ENCODE peak calls at places on chromosomes 5 and 9, in six cellular contexts. One of them, this sample, is unnamed.

GRCh38 chr9:124354364-124355031 is 60.7 kb downstream of the PSMB7 start:
- DNase-seq in IMR-90: no peak
- DNase-seq in mesenchymal stem cell: no peak
- DNase-seq in mesendoderm: no peak
- DNase-seq in neuronal stem cell: no peak
- DNase-seq in H1: no peak
- DNase-seq in this sample: no peak

GRCh38 chr5:173581408-173582197 is 34.8 kb downstream of the BOD1 start:
- DNase-seq in H1: peak; percentile 96
- DNase-seq in mesendoderm: peak; percentile 72
- DNase-seq in IMR-90: peak; percentile 27
- DNase-seq in mesenchymal stem cell: peak; percentile 55
- DNase-seq in neuronal stem cell: peak; percentile 64
- DNase-seq in this sample: peak; percentile 67

GRCh38 chr5:72244862-72245371 is 75.1 kb downstream of the MRPS27 start:
- DNase-seq in neuronal stem cell: no peak
- DNase-seq in H1: no peak
- DNase-seq in mesenchymal stem cell: peak; percentile 65
- DNase-seq in IMR-90: peak; percentile 61
- DNase-seq in mesendoderm: peak; percentile 81
- DNase-seq in this sample: peak; percentile 26

GRCh38 chr5:169710675-169711074 is 73.6 kb downstream of the DOCK2 start:
- DNase-seq in mesendoderm: no peak
- DNase-seq in neuronal stem cell: no peak
- DNase-seq in IMR-90: no peak
- DNase-seq in H1: no peak
- DNase-seq in mesenchymal stem cell: no peak
- DNase-seq in this sample: no peak

GRCh38 chr9:126612329-126612812 is 1.4 kb upstream of the LMX1B start:
- DNase-seq in mesendoderm: no peak
- DNase-seq in mesenchymal stem cell: no peak
- DNase-seq in H1: peak; percentile 63
- DNase-seq in neuronal stem cell: no peak
- DNase-seq in IMR-90: no peak
- DNase-seq in this sample: no peak

GRCh38 chr9:76198336-76198735 is 195.9 kb downstream of the RFK start:
- DNase-seq in mesendoderm: no peak
- DNase-seq in IMR-90: peak; percentile 47
- DNase-seq in neuronal stem cell: no peak
- DNase-seq in mesenchymal stem cell: no peak
- DNase-seq in H1: no peak
- DNase-seq in this sample: no peak

GRCh38 chr9:133779081-133779480 is 40.9 kb upstream of the SARDH start:
- DNase-seq in IMR-90: no peak
- DNase-seq in H1: no peak
- DNase-seq in neuronal stem cell: no peak
- DNase-seq in mesendoderm: no peak
- DNase-seq in mesenchymal stem cell: no peak
- DNase-seq in this sample: no peak

GRCh38 chr5:16992444-16992843 is 56.4 kb upstream of the MYO10 start:
- DNase-seq in H1: no peak
- DNase-seq in IMR-90: no peak
- DNase-seq in mesendoderm: no peak
- DNase-seq in mesenchymal stem cell: no peak
- DNase-seq in neuronal stem cell: no peak
- DNase-seq in this sample: no peak

GRCh38 chr5:1050449-1051365 is 42.1 kb downstream of the NKD2 start:
- DNase-seq in IMR-90: no peak
- DNase-seq in H1: no peak
- DNase-seq in mesenchymal stem cell: no peak
- DNase-seq in neuronal stem cell: no peak
- DNase-seq in mesendoderm: no peak
- DNase-seq in this sample: no peak

GRCh38 chr9:113509463-113509862 is 45.9 kb downstream of the RGS3 start:
- DNase-seq in mesenchymal stem cell: peak; percentile 29
- DNase-seq in IMR-90: peak; percentile 83
- DNase-seq in H1: no peak
- DNase-seq in mesendoderm: no peak
- DNase-seq in neuronal stem cell: no peak
- DNase-seq in this sample: no peak

GRCh38 chr5:153084476-153084875 is 406.0 kb upstream of the GRIA1 start:
- DNase-seq in IMR-90: no peak
- DNase-seq in mesenchymal stem cell: no peak
- DNase-seq in neuronal stem cell: no peak
- DNase-seq in H1: no peak
- DNase-seq in mesendoderm: no peak
- DNase-seq in this sample: peak; percentile 55

GRCh38 chr5:24816206-24816605 is 171.4 kb upstream of the CDH10 start:
- DNase-seq in H1: no peak
- DNase-seq in IMR-90: no peak
- DNase-seq in mesendoderm: no peak
- DNase-seq in mesenchymal stem cell: no peak
- DNase-seq in neuronal stem cell: no peak
- DNase-seq in this sample: no peak

GRCh38 chr5:103218164-103218563 is 40.4 kb upstream of the MACIR start:
- DNase-seq in mesendoderm: no peak
- DNase-seq in IMR-90: peak; percentile 87
- DNase-seq in mesenchymal stem cell: peak; percentile 82
- DNase-seq in neuronal stem cell: no peak
- DNase-seq in H1: no peak
- DNase-seq in this sample: peak; percentile 90

GRCh38 chr9:105318729-105319513 is 74.5 kb downstream of the SLC44A1 start:
- DNase-seq in neuronal stem cell: no peak
- DNase-seq in mesendoderm: no peak
- DNase-seq in IMR-90: no peak
- DNase-seq in mesenchymal stem cell: no peak
- DNase-seq in H1: no peak
- DNase-seq in this sample: no peak

GRCh38 chr9:38251036-38251335 is 141.5 kb upstream of the ALDH1B1 start:
- DNase-seq in neuronal stem cell: no peak
- DNase-seq in IMR-90: no peak
- DNase-seq in mesendoderm: no peak
- DNase-seq in mesenchymal stem cell: no peak
- DNase-seq in H1: no peak
- DNase-seq in this sample: no peak

GRCh38 chr5:169182797-169183196 is 118.1 kb downstream of the SLIT3 start:
- DNase-seq in mesendoderm: no peak
- DNase-seq in H1: no peak
- DNase-seq in IMR-90: no peak
- DNase-seq in mesenchymal stem cell: no peak
- DNase-seq in neuronal stem cell: no peak
- DNase-seq in this sample: no peak

GRCh38 chr9:107547772-107548297 is 58.3 kb upstream of the KLF4 start:
- DNase-seq in IMR-90: no peak
- DNase-seq in neuronal stem cell: no peak
- DNase-seq in mesendoderm: no peak
- DNase-seq in mesenchymal stem cell: no peak
- DNase-seq in H1: no peak
- DNase-seq in this sample: no peak
- H3K4me3 ChIP-seq in IMR-90: no peak overlapping the region
- H3K4me3 ChIP-seq in neuronal stem cell: no peak overlapping the region
- H3K4me3 ChIP-seq in mesendoderm: no peak overlapping the region
- H3K4me3 ChIP-seq in mesenchymal stem cell: no peak overlapping the region
- H3K4me3 ChIP-seq in H1: no peak overlapping the region
- H3K4me3 ChIP-seq in this sample: no peak overlapping the region

DNA sequence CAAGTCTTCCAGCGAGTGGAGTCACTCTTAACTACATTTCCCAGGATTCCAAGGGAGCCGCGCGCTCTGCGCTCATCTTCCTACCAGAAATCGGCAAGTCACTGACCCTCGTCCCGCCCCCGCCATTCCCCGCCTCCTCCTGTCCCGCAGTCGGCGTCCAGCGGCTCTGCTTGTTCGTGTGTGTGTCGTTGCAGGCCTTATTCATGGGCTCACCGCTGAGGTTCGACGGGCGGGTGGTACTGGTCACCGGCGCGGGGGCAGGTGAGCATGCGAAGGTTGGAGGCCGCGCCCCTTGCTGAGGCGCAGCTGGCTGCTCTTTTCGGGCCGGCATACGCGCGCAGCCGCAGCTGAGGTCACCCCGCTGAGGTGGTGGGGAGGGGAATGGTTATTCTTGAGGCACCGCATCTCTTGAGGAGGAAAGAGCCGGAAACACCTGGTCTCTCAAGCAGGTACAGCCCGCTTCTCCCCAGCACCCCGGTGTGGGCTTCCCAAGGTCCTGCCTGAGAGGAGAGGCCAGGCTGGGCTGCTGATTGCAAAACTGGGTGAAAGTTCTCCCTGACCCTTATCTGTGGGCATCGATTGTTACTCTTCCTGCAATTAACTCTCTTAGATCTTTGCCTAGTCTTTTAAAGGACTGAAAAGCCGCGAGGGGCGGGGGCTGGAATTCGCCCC is at the start of gene HSD17B4:
- DNase-seq in mesenchymal stem cell: peak; percentile 90
- DNase-seq in H1: peak; percentile 90
- DNase-seq in IMR-90: peak; percentile 86
- DNase-seq in neuronal stem cell: peak; percentile 77
- DNase-seq in mesendoderm: peak; percentile 97
- DNase-seq in this sample: peak; percentile 79
- H2BK5ac ChIP-seq in mesenchymal stem cell: peak within 1 kb of the TSS; percentile 24
- H2BK5ac ChIP-seq in H1: peak within 1 kb of the TSS; percentile 95
- H2BK5ac ChIP-seq in IMR-90: peak within 1 kb of the TSS; percentile 72
- H2BK5ac ChIP-seq in neuronal stem cell: peak within 1 kb of the TSS; percentile 68
- H2BK5ac ChIP-seq in mesendoderm: peak within 1 kb of the TSS; percentile 81
- H2BK5ac ChIP-seq in this sample: peak within 1 kb of the TSS; percentile 3

GRCh38 chr5:154286557-154286956 is 96.0 kb downstream of the GALNT10 start:
- DNase-seq in mesenchymal stem cell: no peak
- DNase-seq in IMR-90: no peak
- DNase-seq in H1: no peak
- DNase-seq in mesendoderm: peak; percentile 93
- DNase-seq in neuronal stem cell: no peak
- DNase-seq in this sample: no peak
- H3K18ac ChIP-seq in mesenchymal stem cell: peak overlapping the region; percentile 7
- H3K18ac ChIP-seq in IMR-90: peak overlapping the region; percentile 88
- H3K18ac ChIP-seq in H1: no peak overlapping the region
- H3K18ac ChIP-seq in mesendoderm: peak overlapping the region; percentile 70
- H3K18ac ChIP-seq in neuronal stem cell: no peak overlapping the region
- H3K18ac ChIP-seq in this sample: peak overlapping the region; percentile 79

DNA sequence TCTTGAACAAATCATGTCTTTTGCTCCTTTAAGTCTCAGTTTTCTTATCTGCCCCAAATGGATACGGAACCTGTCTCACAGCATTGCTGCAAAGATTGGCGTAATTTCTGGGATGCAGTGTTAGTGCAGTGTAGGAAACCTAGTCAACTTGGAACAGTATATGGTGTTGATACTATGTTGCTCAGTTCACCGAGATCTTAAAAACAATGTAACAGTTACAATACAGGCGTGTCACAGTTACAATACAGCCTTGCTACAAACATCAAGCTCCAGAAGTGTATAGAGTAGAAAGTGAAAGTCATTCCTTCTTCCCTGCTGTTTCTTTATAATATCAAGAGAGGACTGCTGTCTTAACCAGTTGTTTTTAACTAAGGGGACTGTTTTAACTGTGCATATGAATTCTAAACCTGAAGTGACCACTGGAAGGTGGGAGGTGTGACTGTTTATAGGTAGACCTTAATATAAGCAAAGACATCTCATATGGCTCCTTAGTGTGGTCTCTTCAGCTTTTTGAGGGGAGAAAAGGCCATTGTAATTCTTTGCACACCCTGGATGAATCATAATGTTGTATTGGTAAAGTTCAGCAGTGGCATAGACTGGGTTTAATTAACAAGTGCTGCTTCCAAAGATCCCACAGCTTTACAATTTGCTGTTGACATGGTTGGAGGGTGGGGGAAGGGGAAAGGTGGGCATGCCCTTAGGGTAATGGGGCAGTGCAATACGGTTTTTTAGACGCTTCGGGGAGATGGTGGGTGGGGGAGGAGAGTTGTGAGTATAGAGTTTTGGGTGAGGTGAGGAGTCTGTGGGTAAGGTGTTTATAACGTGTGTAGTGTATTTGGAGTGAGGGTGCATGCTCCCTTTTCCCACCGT is 12.9 kb downstream of the PRRC2B start:
- DNase-seq in mesendoderm: no peak
- DNase-seq in neuronal stem cell: no peak
- DNase-seq in mesenchymal stem cell: peak; percentile 58
- DNase-seq in H1: no peak
- DNase-seq in IMR-90: no peak
- DNase-seq in this sample: peak; percentile 70
- H3K4me3 ChIP-seq in mesendoderm: no peak overlapping the region
- H3K4me3 ChIP-seq in neuronal stem cell: no peak overlapping the region
- H3K4me3 ChIP-seq in mesenchymal stem cell: no peak overlapping the region
- H3K4me3 ChIP-seq in H1: peak overlapping the region; percentile 44
- H3K4me3 ChIP-seq in IMR-90: peak overlapping the region; percentile 3
- H3K4me3 ChIP-seq in this sample: no peak overlapping the region